ENCODE peak calls at places on chromosomes 1 and 21, in four cellular contexts. One of them, this sample, is unnamed.

GRCh38 chr1:245085508-245086095 is 69.2 kb upstream of the KIF26B start:
- DNase-seq in cardiac muscle cell: peak; percentile 88
- DNase-seq in stimulated activated CD4-positive, alpha-beta T cell treated with anti-CD3 and anti-CD28 coated beads, Interleukin-4, amount 100 ng/mL, for 48 hours: no peak
- DNase-seq in epithelial cell of esophagus: peak; percentile 96
- DNase-seq in this sample: peak; percentile 98

GRCh38 chr1:164630626-164631396 is 71.8 kb downstream of the PBX1 start:
- DNase-seq in stimulated activated CD4-positive, alpha-beta T cell treated with anti-CD3 and anti-CD28 coated beads, Interleukin-4, amount 100 ng/mL, for 48 hours: no peak
- DNase-seq in epithelial cell of esophagus: peak; percentile 93
- DNase-seq in cardiac muscle cell: no peak
- DNase-seq in this sample: peak; percentile 45

GRCh38 chr1:29812397-29813135 is 576.2 kb downstream of the PTPRU start:
- DNase-seq in cardiac muscle cell: no peak
- DNase-seq in stimulated activated CD4-positive, alpha-beta T cell treated with anti-CD3 and anti-CD28 coated beads, Interleukin-4, amount 100 ng/mL, for 48 hours: no peak
- DNase-seq in epithelial cell of esophagus: no peak
- DNase-seq in this sample: no peak

GRCh38 chr1:197144570-197145325 is 1.7 kb downstream of the ASPM start:
- DNase-seq in stimulated activated CD4-positive, alpha-beta T cell treated with anti-CD3 and anti-CD28 coated beads, Interleukin-4, amount 100 ng/mL, for 48 hours: no peak
- DNase-seq in cardiac muscle cell: peak; percentile 42
- DNase-seq in epithelial cell of esophagus: peak; percentile 51
- DNase-seq in this sample: peak; percentile 32

GRCh38 chr1:17561561-17561985 is 22.1 kb downstream of the ARHGEF10L start:
- DNase-seq in stimulated activated CD4-positive, alpha-beta T cell treated with anti-CD3 and anti-CD28 coated beads, Interleukin-4, amount 100 ng/mL, for 48 hours: no peak
- DNase-seq in epithelial cell of esophagus: no peak
- DNase-seq in cardiac muscle cell: peak; percentile 44
- DNase-seq in this sample: no peak

GRCh38 chr1:18989956-18990355 is 33.5 kb upstream of the IFFO2 start:
- DNase-seq in stimulated activated CD4-positive, alpha-beta T cell treated with anti-CD3 and anti-CD28 coated beads, Interleukin-4, amount 100 ng/mL, for 48 hours: no peak
- DNase-seq in cardiac muscle cell: no peak
- DNase-seq in epithelial cell of esophagus: no peak
- DNase-seq in this sample: no peak

GRCh38 chr21:46051821-46052675 is 45.9 kb upstream of the COL6A2 start:
- DNase-seq in cardiac muscle cell: no peak
- DNase-seq in stimulated activated CD4-positive, alpha-beta T cell treated with anti-CD3 and anti-CD28 coated beads, Interleukin-4, amount 100 ng/mL, for 48 hours: no peak
- DNase-seq in epithelial cell of esophagus: no peak
- DNase-seq in this sample: no peak

GRCh38 chr1:94039514-94039870 is 81.5 kb downstream of the ABCA4 start:
- DNase-seq in cardiac muscle cell: peak; percentile 84
- DNase-seq in epithelial cell of esophagus: peak; percentile 81
- DNase-seq in stimulated activated CD4-positive, alpha-beta T cell treated with anti-CD3 and anti-CD28 coated beads, Interleukin-4, amount 100 ng/mL, for 48 hours: peak; percentile 36
- DNase-seq in this sample: peak; percentile 38

GRCh38 chr1:23376890-23377811 is 7.5 kb upstream of the ZNF436 start:
- DNase-seq in cardiac muscle cell: peak; percentile 81
- DNase-seq in stimulated activated CD4-positive, alpha-beta T cell treated with anti-CD3 and anti-CD28 coated beads, Interleukin-4, amount 100 ng/mL, for 48 hours: no peak
- DNase-seq in epithelial cell of esophagus: peak; percentile 94
- DNase-seq in this sample: peak; percentile 90

GRCh38 chr1:10046356-10047085 is 13.8 kb downstream of the UBE4B start:
- DNase-seq in cardiac muscle cell: peak; percentile 32
- DNase-seq in epithelial cell of esophagus: no peak
- DNase-seq in stimulated activated CD4-positive, alpha-beta T cell treated with anti-CD3 and anti-CD28 coated beads, Interleukin-4, amount 100 ng/mL, for 48 hours: no peak
- DNase-seq in this sample: peak; percentile 60

GRCh38 chr21:27408826-27409225 is 441.9 kb upstream of the ADAMTS5 start:
- DNase-seq in epithelial cell of esophagus: no peak
- DNase-seq in stimulated activated CD4-positive, alpha-beta T cell treated with anti-CD3 and anti-CD28 coated beads, Interleukin-4, amount 100 ng/mL, for 48 hours: no peak
- DNase-seq in cardiac muscle cell: peak; percentile 12
- DNase-seq in this sample: peak; percentile 14

GRCh38 chr1:145997156-145998023 is 1.0 kb upstream of the TXNIP start:
- DNase-seq in stimulated activated CD4-positive, alpha-beta T cell treated with anti-CD3 and anti-CD28 coated beads, Interleukin-4, amount 100 ng/mL, for 48 hours: no peak
- DNase-seq in epithelial cell of esophagus: no peak
- DNase-seq in cardiac muscle cell: no peak
- DNase-seq in this sample: peak; percentile 12

GRCh38 chr1:184610872-184611614 is 143.6 kb downstream of the EDEM3 start:
- DNase-seq in epithelial cell of esophagus: no peak
- DNase-seq in stimulated activated CD4-positive, alpha-beta T cell treated with anti-CD3 and anti-CD28 coated beads, Interleukin-4, amount 100 ng/mL, for 48 hours: no peak
- DNase-seq in cardiac muscle cell: no peak
- DNase-seq in this sample: no peak

GRCh38 chr21:40841524-40842196 is 5.3 kb downstream of the DSCAM start:
- DNase-seq in cardiac muscle cell: no peak
- DNase-seq in stimulated activated CD4-positive, alpha-beta T cell treated with anti-CD3 and anti-CD28 coated beads, Interleukin-4, amount 100 ng/mL, for 48 hours: no peak
- DNase-seq in epithelial cell of esophagus: peak; percentile 79
- DNase-seq in this sample: peak; percentile 20

GRCh38 chr1:2205191-2205952 is 10.8 kb upstream of the FAAP20 start:
- DNase-seq in cardiac muscle cell: peak; percentile 97
- DNase-seq in epithelial cell of esophagus: peak; percentile 93
- DNase-seq in stimulated activated CD4-positive, alpha-beta T cell treated with anti-CD3 and anti-CD28 coated beads, Interleukin-4, amount 100 ng/mL, for 48 hours: peak; percentile 88
- DNase-seq in this sample: peak; percentile 77

GRCh38 chr1:21368514-21369289 is 71.2 kb upstream of the NBPF3 start:
- DNase-seq in cardiac muscle cell: peak; percentile 93
- DNase-seq in epithelial cell of esophagus: peak; percentile 78
- DNase-seq in stimulated activated CD4-positive, alpha-beta T cell treated with anti-CD3 and anti-CD28 coated beads, Interleukin-4, amount 100 ng/mL, for 48 hours: peak; percentile 49
- DNase-seq in this sample: peak; percentile 53

GRCh38 chr1:214198571-214198970 is 82.4 kb upstream of the SMYD2 start:
- DNase-seq in stimulated activated CD4-positive, alpha-beta T cell treated with anti-CD3 and anti-CD28 coated beads, Interleukin-4, amount 100 ng/mL, for 48 hours: no peak
- DNase-seq in cardiac muscle cell: no peak
- DNase-seq in epithelial cell of esophagus: no peak
- DNase-seq in this sample: no peak

GRCh38 chr1:175095069-175095468 is 27.4 kb downstream of the TNN start:
- DNase-seq in cardiac muscle cell: no peak
- DNase-seq in epithelial cell of esophagus: no peak
- DNase-seq in stimulated activated CD4-positive, alpha-beta T cell treated with anti-CD3 and anti-CD28 coated beads, Interleukin-4, amount 100 ng/mL, for 48 hours: no peak
- DNase-seq in this sample: no peak

GRCh38 chr1:77889240-77889637 is 815 bp downstream of the NEXN start:
- DNase-seq in epithelial cell of esophagus: peak; percentile 51
- DNase-seq in stimulated activated CD4-positive, alpha-beta T cell treated with anti-CD3 and anti-CD28 coated beads, Interleukin-4, amount 100 ng/mL, for 48 hours: no peak
- DNase-seq in cardiac muscle cell: peak; percentile 75
- DNase-seq in this sample: peak; percentile 51

GRCh38 chr1:18313523-18313922 is 167.2 kb upstream of the KLHDC7A start:
- DNase-seq in cardiac muscle cell: no peak
- DNase-seq in epithelial cell of esophagus: no peak
- DNase-seq in stimulated activated CD4-positive, alpha-beta T cell treated with anti-CD3 and anti-CD28 coated beads, Interleukin-4, amount 100 ng/mL, for 48 hours: no peak
- DNase-seq in this sample: no peak

GRCh38 chr1:31380181-31380580 is 7.3 kb upstream of the FABP3 start:
- DNase-seq in stimulated activated CD4-positive, alpha-beta T cell treated with anti-CD3 and anti-CD28 coated beads, Interleukin-4, amount 100 ng/mL, for 48 hours: no peak
- DNase-seq in epithelial cell of esophagus: no peak
- DNase-seq in cardiac muscle cell: no peak
- DNase-seq in this sample: no peak

GRCh38 chr1:38071530-38072266 is 25.1 kb upstream of the POU3F1 start:
- DNase-seq in cardiac muscle cell: peak; percentile 63
- DNase-seq in stimulated activated CD4-positive, alpha-beta T cell treated with anti-CD3 and anti-CD28 coated beads, Interleukin-4, amount 100 ng/mL, for 48 hours: no peak
- DNase-seq in epithelial cell of esophagus: peak; percentile 48
- DNase-seq in this sample: peak; percentile 16

GRCh38 chr1:10699470-10699835 is 97.0 kb downstream of the CASZ1 start:
- DNase-seq in epithelial cell of esophagus: no peak
- DNase-seq in cardiac muscle cell: no peak
- DNase-seq in stimulated activated CD4-positive, alpha-beta T cell treated with anti-CD3 and anti-CD28 coated beads, Interleukin-4, amount 100 ng/mL, for 48 hours: no peak
- DNase-seq in this sample: no peak

GRCh38 chr1:200795151-200795550 is 56.5 kb downstream of the CAMSAP2 start:
- DNase-seq in stimulated activated CD4-positive, alpha-beta T cell treated with anti-CD3 and anti-CD28 coated beads, Interleukin-4, amount 100 ng/mL, for 48 hours: no peak
- DNase-seq in cardiac muscle cell: peak; percentile 29
- DNase-seq in epithelial cell of esophagus: no peak
- DNase-seq in this sample: peak; percentile 24

GRCh38 chr1:154353460-154353904 is 28.2 kb downstream of the ATP8B2 start:
- DNase-seq in epithelial cell of esophagus: peak; percentile 53
- DNase-seq in cardiac muscle cell: peak; percentile 66
- DNase-seq in stimulated activated CD4-positive, alpha-beta T cell treated with anti-CD3 and anti-CD28 coated beads, Interleukin-4, amount 100 ng/mL, for 48 hours: no peak
- DNase-seq in this sample: peak; percentile 17

GRCh38 chr1:196861429-196861828 is 26.4 kb upstream of the CFHR4 start:
- DNase-seq in cardiac muscle cell: no peak
- DNase-seq in epithelial cell of esophagus: peak; percentile 58
- DNase-seq in stimulated activated CD4-positive, alpha-beta T cell treated with anti-CD3 and anti-CD28 coated beads, Interleukin-4, amount 100 ng/mL, for 48 hours: no peak
- DNase-seq in this sample: no peak

GRCh38 chr1:232538224-232538942 is 91.5 kb downstream of the SIPA1L2 start:
- DNase-seq in stimulated activated CD4-positive, alpha-beta T cell treated with anti-CD3 and anti-CD28 coated beads, Interleukin-4, amount 100 ng/mL, for 48 hours: peak; percentile 5
- DNase-seq in cardiac muscle cell: peak; percentile 49
- DNase-seq in epithelial cell of esophagus: peak; percentile 65
- DNase-seq in this sample: peak; percentile 75

GRCh38 chr1:114154146-114154962 is 685 bp upstream of the SYT6 start:
- DNase-seq in stimulated activated CD4-positive, alpha-beta T cell treated with anti-CD3 and anti-CD28 coated beads, Interleukin-4, amount 100 ng/mL, for 48 hours: no peak
- DNase-seq in cardiac muscle cell: peak; percentile 37
- DNase-seq in epithelial cell of esophagus: peak; percentile 14
- DNase-seq in this sample: peak; percentile 7

GRCh38 chr1:23555949-23556640 is 3.2 kb downstream of the ID3 start:
- DNase-seq in stimulated activated CD4-positive, alpha-beta T cell treated with anti-CD3 and anti-CD28 coated beads, Interleukin-4, amount 100 ng/mL, for 48 hours: no peak
- DNase-seq in cardiac muscle cell: peak; percentile 75
- DNase-seq in epithelial cell of esophagus: peak; percentile 95
- DNase-seq in this sample: peak; percentile 87

GRCh38 chr1:117608213-117608612 is 2.4 kb downstream of the TENT5C start:
- DNase-seq in epithelial cell of esophagus: no peak
- DNase-seq in cardiac muscle cell: no peak
- DNase-seq in stimulated activated CD4-positive, alpha-beta T cell treated with anti-CD3 and anti-CD28 coated beads, Interleukin-4, amount 100 ng/mL, for 48 hours: no peak
- DNase-seq in this sample: no peak

GRCh38 chr1:91404151-91405012 is at the start of gene HFM1:
- DNase-seq in epithelial cell of esophagus: peak; percentile 68
- DNase-seq in stimulated activated CD4-positive, alpha-beta T cell treated with anti-CD3 and anti-CD28 coated beads, Interleukin-4, amount 100 ng/mL, for 48 hours: peak; percentile 28
- DNase-seq in cardiac muscle cell: peak; percentile 85
- DNase-seq in this sample: peak; percentile 69

GRCh38 chr1:20847619-20848080 is 60.5 kb upstream of the HP1BP3 start:
- DNase-seq in stimulated activated CD4-positive, alpha-beta T cell treated with anti-CD3 and anti-CD28 coated beads, Interleukin-4, amount 100 ng/mL, for 48 hours: no peak
- DNase-seq in epithelial cell of esophagus: peak; percentile 40
- DNase-seq in cardiac muscle cell: peak; percentile 27
- DNase-seq in this sample: peak; percentile 87

GRCh38 chr1:193421487-193421886 is 235.1 kb upstream of the B3GALT2 start:
- DNase-seq in stimulated activated CD4-positive, alpha-beta T cell treated with anti-CD3 and anti-CD28 coated beads, Interleukin-4, amount 100 ng/mL, for 48 hours: no peak
- DNase-seq in epithelial cell of esophagus: peak; percentile 41
- DNase-seq in cardiac muscle cell: no peak
- DNase-seq in this sample: no peak

GRCh38 chr1:50109647-50110075 is 941 bp downstream of the ELAVL4 start:
- DNase-seq in cardiac muscle cell: peak; percentile 1
- DNase-seq in stimulated activated CD4-positive, alpha-beta T cell treated with anti-CD3 and anti-CD28 coated beads, Interleukin-4, amount 100 ng/mL, for 48 hours: no peak
- DNase-seq in epithelial cell of esophagus: no peak
- DNase-seq in this sample: peak; percentile 2

GRCh38 chr1:71651229-71651628 is 570.4 kb upstream of the ZRANB2 start:
- DNase-seq in stimulated activated CD4-positive, alpha-beta T cell treated with anti-CD3 and anti-CD28 coated beads, Interleukin-4, amount 100 ng/mL, for 48 hours: no peak
- DNase-seq in cardiac muscle cell: no peak
- DNase-seq in epithelial cell of esophagus: no peak
- DNase-seq in this sample: no peak